ENCODE peak calls at places on chromosomes 3 and 15, in six cellular contexts. A, W, X, P, I and E are unnamed samples.

GRCh38 chr3:123440181-123440580 is 8.7 kb downstream of the ADCY5 start:
- DNase-seq in A (no peak), W (no peak), X (no peak), P (no peak), I (no peak), E (no peak)

GRCh38 chr15:60520825-60521368 is 42.0 kb upstream of the ICE2 start:
- DNase-seq in A (peak; percentile 68), W (peak; percentile 71), X (peak; percentile 87), P (peak; percentile 62), I (peak; percentile 56), E (peak; percentile 77)

GRCh38 chr15:98561169-98561941 is 87.0 kb upstream of the IGF1R start:
- DNase-seq in A (no peak), W (no peak), X (no peak), P (peak; percentile 51), I (no peak), E (no peak)

GRCh38 chr3:15685927-15686326 is 84.4 kb downstream of the BTD start:
- DNase-seq in A (no peak), W (no peak), X (no peak), P (peak; percentile 42), I (no peak), E (no peak)

GRCh38 chr3:151209652-151210051 is 6.6 kb upstream of the GPR171 start:
- DNase-seq in A (no peak), W (no peak), X (no peak), P (no peak), I (no peak), E (no peak)

GRCh38 chr3:45534580-45535080 is 59.9 kb upstream of the LIMD1 start:
- DNase-seq in A (no peak), W (no peak), X (no peak), P (no peak), I (no peak), E (no peak)

GRCh38 chr15:68623301-68623892 is 44.6 kb downstream of the CORO2B start:
- DNase-seq in A (no peak), W (no peak), X (no peak), P (no peak), I (peak; percentile 66), E (peak; percentile 67)

GRCh38 chr3:180564676-180565075 is 37.3 kb upstream of the TTC14 start:
- DNase-seq in A (no peak), W (no peak), X (no peak), P (no peak), I (no peak), E (no peak)

DNA sequence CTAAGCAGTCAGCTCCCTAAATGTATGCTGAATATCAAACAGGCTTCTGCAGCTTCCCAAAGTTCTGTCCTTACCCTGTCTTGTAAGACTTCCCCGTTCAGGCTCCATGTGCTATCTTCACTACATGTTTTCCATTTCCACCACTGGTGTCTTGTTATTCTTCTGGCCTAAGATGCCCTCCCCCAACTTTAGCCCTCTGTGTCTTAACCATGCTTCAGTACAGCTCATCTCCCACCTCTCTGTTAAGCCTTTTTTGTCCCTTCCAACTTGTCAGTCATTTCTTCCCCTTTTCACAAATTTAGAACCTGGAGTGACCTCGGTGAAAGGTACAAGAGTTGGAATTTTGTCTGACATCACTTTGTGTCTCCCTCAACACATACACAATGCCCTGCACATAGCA is 151.7 kb upstream of the TBL1XR1 start:
- DNase-seq in A (no peak), W (no peak), X (peak; percentile 22), P (no peak), I (no peak), E (no peak)
- H3K9ac ChIP-seq in A (no peak overlapping the region), W (no peak overlapping the region), X (no peak overlapping the region), P (no peak overlapping the region), I (no peak overlapping the region), E (no peak overlapping the region)

GRCh38 chr3:32459474-32459873 is 43.2 kb downstream of the CMTM6 start:
- DNase-seq in A (no peak), W (no peak), X (no peak), P (no peak), I (no peak), E (no peak)
- H2BK5ac ChIP-seq in A (no peak overlapping the region), W (no peak overlapping the region), X (peak overlapping the region; percentile 85), P (no peak overlapping the region), I (no peak overlapping the region), E (no peak overlapping the region)

GRCh38 chr3:176595307-176595706 is 602.0 kb downstream of the TBL1XR1 start:
- DNase-seq in A (no peak), W (no peak), X (no peak), P (no peak), I (peak; percentile 18), E (peak; percentile 24)

GRCh38 chr3:176587089-176587488 is 610.2 kb downstream of the TBL1XR1 start:
- DNase-seq in A (no peak), W (no peak), X (no peak), P (no peak), I (no peak), E (no peak)

GRCh38 chr3:176590722-176591121 is 606.6 kb downstream of the TBL1XR1 start:
- DNase-seq in A (no peak), W (no peak), X (no peak), P (no peak), I (no peak), E (no peak)
- H3K14ac ChIP-seq in A (no peak overlapping the region), W (no peak overlapping the region), X (no peak overlapping the region), P (no peak overlapping the region), I (no peak overlapping the region), E (no peak overlapping the region)

GRCh38 chr15:31367730-31368344 is 41.2 kb downstream of the KLF13 start:
- DNase-seq in A (no peak), W (no peak), X (no peak), P (no peak), I (no peak), E (no peak)
- H3K9ac ChIP-seq in A (no peak overlapping the region), W (no peak overlapping the region), X (no peak overlapping the region), P (no peak overlapping the region), I (no peak overlapping the region), E (no peak overlapping the region)

GRCh38 chr3:41320953-41321641 is 121.8 kb downstream of the CTNNB1 start:
- DNase-seq in A (no peak), W (no peak), X (no peak), P (no peak), I (no peak), E (no peak)
- H2BK5ac ChIP-seq in A (no peak overlapping the region), W (no peak overlapping the region), X (peak overlapping the region; percentile 81), P (no peak overlapping the region), I (no peak overlapping the region), E (no peak overlapping the region)